ENCODE peak calls at places on chromosome 17, in four cellular contexts. S, N, F and X are unnamed samples.

GRCh38 chr17:72467841-72468653 is 347.2 kb downstream of the SOX9 start:
- DNase-seq in S (no peak), N (peak; percentile 77), F (no peak), X (no peak)

GRCh38 chr17:879546-879945 is 97.4 kb downstream of the MRM3 start:
- DNase-seq in S (peak; percentile 40), N (peak; percentile 92), F (peak; percentile 87), X (peak; percentile 56)

GRCh38 chr17:38613981-38614779 is 8.4 kb upstream of the SRCIN1 start:
- DNase-seq in S (no peak), N (no peak), F (no peak), X (no peak)

GRCh38 chr17:71522383-71522782 is 598.4 kb upstream of the SOX9 start:
- DNase-seq in S (no peak), N (no peak), F (no peak), X (no peak)

GRCh38 chr17:40535924-40536717 is 29.2 kb downstream of the CCR7 start:
- DNase-seq in S (no peak), N (no peak), F (no peak), X (no peak)

GRCh38 chr17:160336-160735 is 21.1 kb downstream of the DOC2B start:
- DNase-seq in S (no peak), N (no peak), F (no peak), X (no peak)

GRCh38 chr17:45222273-45222993 is 748 bp downstream of the FMNL1 start:
- DNase-seq in S (peak; percentile 68), N (no peak), F (no peak), X (peak; percentile 26)

GRCh38 chr17:45129940-45130639 is 2.2 kb downstream of the PLCD3 start:
- DNase-seq in S (no peak), N (peak; percentile 62), F (peak; percentile 46), X (no peak)

GRCh38 chr17:42323268-42323773 is 35.0 kb downstream of the STAT5A start:
- DNase-seq in S (no peak), N (no peak), F (no peak), X (no peak)

GRCh38 chr17:59783221-59784016 is 76.0 kb downstream of the VMP1 start:
- DNase-seq in S (no peak), N (no peak), F (no peak), X (no peak)

GRCh38 chr17:55769625-55770000 is 18.8 kb downstream of the PCTP start:
- DNase-seq in S (no peak), N (no peak), F (no peak), X (no peak)

GRCh38 chr17:51000835-51001638 is 119.6 kb downstream of the SPAG9 start:
- DNase-seq in S (peak; percentile 21), N (no peak), F (no peak), X (no peak)

GRCh38 chr17:27466376-27466747 is 10.1 kb downstream of the KSR1 start:
- DNase-seq in S (no peak), N (no peak), F (no peak), X (no peak)

GRCh38 chr17:27463235-27463677 is 7.0 kb downstream of the KSR1 start:
- DNase-seq in S (no peak), N (no peak), F (no peak), X (no peak)

GRCh38 chr17:27462714-27463113 is 6.5 kb downstream of the KSR1 start:
- DNase-seq in S (no peak), N (no peak), F (no peak), X (no peak)

GRCh38 chr17:27462149-27462548 is 5.9 kb downstream of the KSR1 start:
- DNase-seq in S (no peak), N (no peak), F (no peak), X (no peak)

DNA sequence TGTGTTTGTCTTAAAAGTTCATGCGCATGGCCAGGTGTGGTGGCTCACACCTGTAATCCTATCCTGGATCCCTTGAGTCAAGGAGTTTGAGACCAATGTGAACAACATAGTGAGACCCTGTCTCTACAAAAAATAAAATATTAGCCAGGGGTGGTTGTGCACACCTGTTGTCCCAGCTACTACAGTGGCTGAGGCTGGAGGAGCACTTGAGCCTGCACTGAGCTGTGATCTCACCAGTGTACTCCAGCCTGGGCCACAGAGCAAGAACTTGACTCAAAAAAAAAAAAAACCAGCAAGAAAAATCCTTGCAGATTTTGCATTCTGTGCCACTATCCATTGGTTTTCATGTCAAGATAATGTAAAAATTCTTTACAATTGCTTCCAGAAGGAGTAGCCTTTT is 8.2 kb downstream of the KSR1 start:
- DNase-seq in S (no peak), N (no peak), F (no peak), X (no peak)
- H3K27ac ChIP-seq in S (no peak overlapping the region), N (no peak overlapping the region), F (no peak overlapping the region), X (no peak overlapping the region)

GRCh38 chr17:80859004-80859941 is 132.4 kb upstream of the CHMP6 start:
- DNase-seq in S (no peak), N (peak; percentile 75), F (no peak), X (no peak)
- TF ChIP-seq CTCF in S (no peak), N (no peak), F (peak; percentile 0), X (no peak)

DNA sequence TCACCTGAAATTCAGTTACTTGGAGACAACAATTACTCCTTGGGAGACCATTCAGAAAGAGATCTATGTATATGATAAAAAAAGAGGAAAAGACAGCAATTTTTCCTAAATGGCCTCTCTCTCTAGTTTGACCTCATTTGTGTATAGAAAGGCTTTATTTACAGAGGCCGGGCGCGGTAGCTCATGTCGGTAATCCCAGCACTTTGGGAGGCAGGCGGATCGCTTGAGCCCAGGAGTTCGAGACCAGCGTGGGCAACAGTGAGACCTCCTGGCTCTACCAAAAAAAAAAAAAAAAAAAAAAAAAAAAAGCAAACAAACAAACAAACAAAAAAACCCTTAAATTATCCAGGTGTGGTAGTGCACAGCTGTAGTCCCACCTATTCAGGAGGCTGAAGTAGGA is 20.7 kb downstream of the GRB2 start:
- DNase-seq in S (no peak), N (no peak), F (no peak), X (no peak)
- H3K27ac ChIP-seq in S (no peak overlapping the region), N (no peak overlapping the region), F (no peak overlapping the region), X (no peak overlapping the region)

GRCh38 chr17:67376509-67376891 is 581 bp upstream of the PITPNC1 start:
- DNase-seq in S (no peak), N (peak; percentile 43), F (no peak), X (no peak)
- TF ChIP-seq CTCF in S (no peak), N (no peak), F (no peak), X (no peak)